ENCODE peak calls at places on chromosomes 2 and 18, in ten cellular contexts. One of them, this sample, is unnamed.

GRCh38 chr2:159073256-159073655 is 104.8 kb downstream of the TANC1 start:
- DNase-seq in cardiac muscle cell: no peak
- DNase-seq in HEK293T: no peak
- DNase-seq in iris pigment epithelial cell: peak
- DNase-seq in B cell: no peak
- DNase-seq in neural progenitor cell: no peak
- DNase-seq in H54: no peak
- DNase-seq in dermis blood vessel endothelial cell: peak
- DNase-seq in Calu3: no peak
- DNase-seq in GM20000: no peak
- DNase-seq in this sample: no peak

GRCh38 chr2:109728809-109729208 is 65.3 kb upstream of the RGPD5 start:
- DNase-seq in cardiac muscle cell: no peak
- DNase-seq in HEK293T: no peak
- DNase-seq in iris pigment epithelial cell: no peak
- DNase-seq in B cell: no peak
- DNase-seq in neural progenitor cell: no peak
- DNase-seq in H54: no peak
- DNase-seq in dermis blood vessel endothelial cell: no peak
- DNase-seq in Calu3: no peak
- DNase-seq in GM20000: no peak
- DNase-seq in this sample: no peak

GRCh38 chr2:151927501-151928221 is 99.4 kb upstream of the ARL5A start:
- DNase-seq in cardiac muscle cell: no peak
- DNase-seq in HEK293T: no peak
- DNase-seq in iris pigment epithelial cell: no peak
- DNase-seq in B cell: no peak
- DNase-seq in neural progenitor cell: no peak
- DNase-seq in H54: no peak
- DNase-seq in dermis blood vessel endothelial cell: no peak
- DNase-seq in Calu3: peak
- DNase-seq in GM20000: no peak
- DNase-seq in this sample: no peak

GRCh38 chr18:35620765-35621164 is 39.2 kb downstream of the GALNT1 start:
- DNase-seq in cardiac muscle cell: no peak
- DNase-seq in HEK293T: no peak
- DNase-seq in iris pigment epithelial cell: no peak
- DNase-seq in B cell: no peak
- DNase-seq in neural progenitor cell: no peak
- DNase-seq in H54: no peak
- DNase-seq in dermis blood vessel endothelial cell: peak
- DNase-seq in Calu3: no peak
- DNase-seq in GM20000: no peak
- DNase-seq in this sample: no peak

GRCh38 chr2:9240745-9241144 is 34.1 kb downstream of the ASAP2 start:
- DNase-seq in cardiac muscle cell: no peak
- DNase-seq in HEK293T: no peak
- DNase-seq in iris pigment epithelial cell: no peak
- DNase-seq in B cell: peak
- DNase-seq in neural progenitor cell: no peak
- DNase-seq in H54: no peak
- DNase-seq in dermis blood vessel endothelial cell: no peak
- DNase-seq in Calu3: no peak
- DNase-seq in GM20000: no peak
- DNase-seq in this sample: no peak

GRCh38 chr2:216109962-216110614 is 940 bp downstream of the XRCC5 start:
- DNase-seq in cardiac muscle cell: peak
- DNase-seq in HEK293T: no peak
- DNase-seq in iris pigment epithelial cell: peak
- DNase-seq in B cell: no peak
- DNase-seq in neural progenitor cell: peak
- DNase-seq in H54: no peak
- DNase-seq in dermis blood vessel endothelial cell: peak
- DNase-seq in Calu3: no peak
- DNase-seq in GM20000: no peak
- DNase-seq in this sample: no peak

GRCh38 chr2:239904496-239904895 is 120.6 kb downstream of the NDUFA10 start:
- DNase-seq in cardiac muscle cell: no peak
- DNase-seq in HEK293T: no peak
- DNase-seq in iris pigment epithelial cell: no peak
- DNase-seq in B cell: no peak
- DNase-seq in neural progenitor cell: no peak
- DNase-seq in H54: no peak
- DNase-seq in dermis blood vessel endothelial cell: no peak
- DNase-seq in Calu3: no peak
- DNase-seq in GM20000: no peak
- DNase-seq in this sample: no peak

GRCh38 chr2:178241852-178242551 is 47.7 kb downstream of the OSBPL6 start:
- DNase-seq in cardiac muscle cell: no peak
- DNase-seq in HEK293T: peak
- DNase-seq in iris pigment epithelial cell: peak
- DNase-seq in B cell: no peak
- DNase-seq in neural progenitor cell: no peak
- DNase-seq in H54: peak
- DNase-seq in dermis blood vessel endothelial cell: peak
- DNase-seq in Calu3: peak
- DNase-seq in GM20000: no peak
- DNase-seq in this sample: peak

GRCh38 chr2:236828002-236828401 is 257.7 kb upstream of the COPS8 start:
- DNase-seq in cardiac muscle cell: no peak
- DNase-seq in HEK293T: no peak
- DNase-seq in iris pigment epithelial cell: no peak
- DNase-seq in B cell: no peak
- DNase-seq in neural progenitor cell: peak
- DNase-seq in H54: no peak
- DNase-seq in dermis blood vessel endothelial cell: peak
- DNase-seq in Calu3: no peak
- DNase-seq in GM20000: no peak
- DNase-seq in this sample: no peak

GRCh38 chr2:173216668-173217067 is 138.0 kb upstream of the CDCA7 start:
- DNase-seq in cardiac muscle cell: no peak
- DNase-seq in HEK293T: no peak
- DNase-seq in iris pigment epithelial cell: no peak
- DNase-seq in B cell: no peak
- DNase-seq in neural progenitor cell: no peak
- DNase-seq in H54: no peak
- DNase-seq in dermis blood vessel endothelial cell: no peak
- DNase-seq in Calu3: no peak
- DNase-seq in GM20000: no peak
- DNase-seq in this sample: no peak

GRCh38 chr2:98498703-98499445 is 54.2 kb downstream of the INPP4A start:
- DNase-seq in cardiac muscle cell: no peak
- DNase-seq in HEK293T: no peak
- DNase-seq in iris pigment epithelial cell: no peak
- DNase-seq in B cell: no peak
- DNase-seq in neural progenitor cell: no peak
- DNase-seq in H54: no peak
- DNase-seq in dermis blood vessel endothelial cell: peak
- DNase-seq in Calu3: no peak
- DNase-seq in GM20000: no peak
- DNase-seq in this sample: no peak

GRCh38 chr18:1408331-1408835 is 503.7 kb downstream of the ADCYAP1 start:
- DNase-seq in cardiac muscle cell: no peak
- DNase-seq in HEK293T: no peak
- DNase-seq in iris pigment epithelial cell: no peak
- DNase-seq in B cell: no peak
- DNase-seq in neural progenitor cell: no peak
- DNase-seq in H54: no peak
- DNase-seq in dermis blood vessel endothelial cell: no peak
- DNase-seq in Calu3: no peak
- DNase-seq in GM20000: no peak
- DNase-seq in this sample: no peak

GRCh38 chr18:67043276-67043675 is 439.4 kb upstream of the CDH19 start:
- DNase-seq in cardiac muscle cell: no peak
- DNase-seq in HEK293T: peak
- DNase-seq in iris pigment epithelial cell: no peak
- DNase-seq in B cell: no peak
- DNase-seq in neural progenitor cell: no peak
- DNase-seq in H54: no peak
- DNase-seq in dermis blood vessel endothelial cell: no peak
- DNase-seq in Calu3: no peak
- DNase-seq in GM20000: no peak
- DNase-seq in this sample: no peak

GRCh38 chr2:42786561-42787345 is 5.6 kb downstream of the HAAO start:
- DNase-seq in cardiac muscle cell: no peak
- DNase-seq in HEK293T: no peak
- DNase-seq in iris pigment epithelial cell: no peak
- DNase-seq in B cell: no peak
- DNase-seq in neural progenitor cell: no peak
- DNase-seq in H54: no peak
- DNase-seq in dermis blood vessel endothelial cell: no peak
- DNase-seq in Calu3: no peak
- DNase-seq in GM20000: no peak
- DNase-seq in this sample: no peak

GRCh38 chr18:1370552-1370951 is 465.9 kb downstream of the ADCYAP1 start:
- DNase-seq in cardiac muscle cell: no peak
- DNase-seq in HEK293T: no peak
- DNase-seq in iris pigment epithelial cell: no peak
- DNase-seq in B cell: no peak
- DNase-seq in neural progenitor cell: no peak
- DNase-seq in H54: no peak
- DNase-seq in dermis blood vessel endothelial cell: no peak
- DNase-seq in Calu3: no peak
- DNase-seq in GM20000: no peak
- DNase-seq in this sample: no peak

GRCh38 chr2:16223481-16224177 is 283.3 kb downstream of the MYCN start:
- DNase-seq in cardiac muscle cell: no peak
- DNase-seq in HEK293T: no peak
- DNase-seq in iris pigment epithelial cell: no peak
- DNase-seq in B cell: no peak
- DNase-seq in neural progenitor cell: no peak
- DNase-seq in H54: no peak
- DNase-seq in dermis blood vessel endothelial cell: no peak
- DNase-seq in Calu3: no peak
- DNase-seq in GM20000: no peak
- DNase-seq in this sample: no peak

GRCh38 chr18:41464278-41464677 is 490.8 kb upstream of the PIK3C3 start:
- DNase-seq in cardiac muscle cell: no peak
- DNase-seq in HEK293T: no peak
- DNase-seq in iris pigment epithelial cell: no peak
- DNase-seq in B cell: no peak
- DNase-seq in neural progenitor cell: no peak
- DNase-seq in H54: no peak
- DNase-seq in dermis blood vessel endothelial cell: no peak
- DNase-seq in Calu3: no peak
- DNase-seq in GM20000: no peak
- DNase-seq in this sample: no peak

GRCh38 chr2:38415023-38415422 is 38.0 kb upstream of the ATL2 start:
- DNase-seq in cardiac muscle cell: no peak
- DNase-seq in HEK293T: no peak
- DNase-seq in iris pigment epithelial cell: no peak
- DNase-seq in B cell: no peak
- DNase-seq in neural progenitor cell: no peak
- DNase-seq in H54: no peak
- DNase-seq in dermis blood vessel endothelial cell: no peak
- DNase-seq in Calu3: no peak
- DNase-seq in GM20000: no peak
- DNase-seq in this sample: no peak

GRCh38 chr18:27411911-27412310 is 226.8 kb upstream of the CHST9 start:
- DNase-seq in cardiac muscle cell: no peak
- DNase-seq in HEK293T: no peak
- DNase-seq in iris pigment epithelial cell: peak
- DNase-seq in B cell: no peak
- DNase-seq in neural progenitor cell: no peak
- DNase-seq in H54: no peak
- DNase-seq in dermis blood vessel endothelial cell: no peak
- DNase-seq in Calu3: no peak
- DNase-seq in GM20000: no peak
- DNase-seq in this sample: no peak

GRCh38 chr18:35436076-35436649 is 59.0 kb upstream of the ZNF396 start:
- DNase-seq in cardiac muscle cell: no peak
- DNase-seq in HEK293T: no peak
- DNase-seq in iris pigment epithelial cell: peak
- DNase-seq in B cell: no peak
- DNase-seq in neural progenitor cell: no peak
- DNase-seq in H54: no peak
- DNase-seq in dermis blood vessel endothelial cell: no peak
- DNase-seq in Calu3: no peak
- DNase-seq in GM20000: no peak
- DNase-seq in this sample: peak

GRCh38 chr2:207162319-207162718 is 3.4 kb downstream of the KLF7 start:
- DNase-seq in cardiac muscle cell: no peak
- DNase-seq in HEK293T: no peak
- DNase-seq in iris pigment epithelial cell: peak
- DNase-seq in B cell: no peak
- DNase-seq in neural progenitor cell: no peak
- DNase-seq in H54: no peak
- DNase-seq in dermis blood vessel endothelial cell: no peak
- DNase-seq in Calu3: no peak
- DNase-seq in GM20000: no peak
- DNase-seq in this sample: no peak

GRCh38 chr2:84495539-84496146 is 20.7 kb upstream of the DNAH6 start:
- DNase-seq in cardiac muscle cell: peak
- DNase-seq in HEK293T: peak
- DNase-seq in iris pigment epithelial cell: peak
- DNase-seq in B cell: peak
- DNase-seq in neural progenitor cell: peak
- DNase-seq in H54: no peak
- DNase-seq in dermis blood vessel endothelial cell: peak
- DNase-seq in Calu3: peak
- DNase-seq in GM20000: peak
- DNase-seq in this sample: peak

GRCh38 chr2:96685592-96686459 is 43.3 kb downstream of the FER1L5 start:
- DNase-seq in cardiac muscle cell: peak
- DNase-seq in HEK293T: peak
- DNase-seq in iris pigment epithelial cell: peak
- DNase-seq in B cell: no peak
- DNase-seq in neural progenitor cell: peak
- DNase-seq in H54: no peak
- DNase-seq in dermis blood vessel endothelial cell: peak
- DNase-seq in Calu3: no peak
- DNase-seq in GM20000: no peak
- DNase-seq in this sample: peak

GRCh38 chr2:3386448-3386958 is 7.0 kb downstream of the TRAPPC12 start:
- DNase-seq in cardiac muscle cell: no peak
- DNase-seq in HEK293T: no peak
- DNase-seq in iris pigment epithelial cell: no peak
- DNase-seq in B cell: no peak
- DNase-seq in neural progenitor cell: no peak
- DNase-seq in H54: no peak
- DNase-seq in dermis blood vessel endothelial cell: no peak
- DNase-seq in Calu3: no peak
- DNase-seq in GM20000: no peak
- DNase-seq in this sample: no peak

GRCh38 chr18:7116001-7116831 is 1.4 kb downstream of the LAMA1 start:
- DNase-seq in cardiac muscle cell: peak
- DNase-seq in HEK293T: peak
- DNase-seq in iris pigment epithelial cell: peak
- DNase-seq in B cell: no peak
- DNase-seq in neural progenitor cell: peak
- DNase-seq in H54: no peak
- DNase-seq in dermis blood vessel endothelial cell: peak
- DNase-seq in Calu3: no peak
- DNase-seq in GM20000: no peak
- DNase-seq in this sample: no peak

GRCh38 chr2:143802871-143803650 is 673.8 kb downstream of the ARHGAP15 start:
- DNase-seq in cardiac muscle cell: no peak
- DNase-seq in HEK293T: no peak
- DNase-seq in iris pigment epithelial cell: no peak
- DNase-seq in B cell: no peak
- DNase-seq in neural progenitor cell: no peak
- DNase-seq in H54: no peak
- DNase-seq in dermis blood vessel endothelial cell: no peak
- DNase-seq in Calu3: no peak
- DNase-seq in GM20000: peak
- DNase-seq in this sample: no peak

This sample was measured in brain pericyte.